ENCODE peak calls at places on chromosomes 1 and 21, in nine cellular contexts. R is stomach, M is HCT116, K is K562, I is sigmoid colon, Q is H1, O is GM12892, U is transverse colon, N is GM23338. C is an unnamed sample.

GRCh38 chr1:21156019-21156418 is 20.7 kb downstream of the EIF4G3 start:
- DNase-seq in R (no peak), M (no peak), K (no peak), I (no peak), Q (no peak), O (no peak), U (no peak), N (no peak), C (no peak)

GRCh38 chr1:66168919-66169725 is 364.8 kb upstream of the SGIP1 start:
- DNase-seq in R (no peak), M (peak; percentile 10), K (no peak), I (no peak), Q (no peak), O (no peak), U (no peak), N (peak; percentile 5), C (no peak)

GRCh38 chr1:84759756-84760155 is 69.5 kb upstream of the SSX2IP start:
- DNase-seq in R (no peak), M (no peak), K (no peak), I (no peak), Q (no peak), O (no peak), U (no peak), N (no peak), C (no peak)

GRCh38 chr1:214106375-214106774 is 118.6 kb downstream of the PROX1 start:
- DNase-seq in R (no peak), M (no peak), K (no peak), I (no peak), Q (no peak), O (no peak), U (no peak), N (no peak), C (no peak)

GRCh38 chr1:224430511-224431113 is 4.0 kb downstream of the WDR26 start:
- DNase-seq in R (no peak), M (no peak), K (peak; percentile 36), I (no peak), Q (no peak), O (peak; percentile 25), U (no peak), N (no peak), C (no peak)

GRCh38 chr1:21022279-21023040 is 154.2 kb downstream of the EIF4G3 start:
- DNase-seq in R (peak; percentile 56), M (peak; percentile 95), K (peak; percentile 64), I (peak; percentile 84), Q (no peak), O (peak; percentile 19), U (peak; percentile 63), N (no peak), C (no peak)

GRCh38 chr1:8439015-8439702 is 121.2 kb downstream of the SLC45A1 start:
- DNase-seq in R (peak; percentile 76), M (no peak), K (peak; percentile 76), I (peak; percentile 92), Q (peak; percentile 71), O (peak; percentile 42), U (peak; percentile 67), N (peak; percentile 88), C (peak; percentile 68)

GRCh38 chr1:88737338-88737927 is 53.4 kb downstream of the PKN2 start:
- DNase-seq in R (no peak), M (no peak), K (no peak), I (no peak), Q (no peak), O (no peak), U (no peak), N (peak; percentile 13), C (no peak)

GRCh38 chr1:79877086-79877485 is 870.6 kb upstream of the ADGRL4 start:
- DNase-seq in R (no peak), M (no peak), K (no peak), I (no peak), Q (no peak), O (no peak), U (no peak), N (no peak), C (no peak)

GRCh38 chr1:61184035-61184713 is 101.8 kb downstream of the NFIA start:
- DNase-seq in R (peak; percentile 96), M (no peak), K (peak; percentile 58), I (peak; percentile 98), Q (no peak), O (no peak), U (peak; percentile 88), N (no peak), C (peak; percentile 97)

GRCh38 chr1:40014812-40015594 is 25.5 kb upstream of the CAP1 start:
- DNase-seq in R (no peak), M (no peak), K (no peak), I (no peak), Q (no peak), O (no peak), U (no peak), N (no peak), C (no peak)

GRCh38 chr1:201020647-201021332 is 2.7 kb downstream of the KIF21B start:
- DNase-seq in R (no peak), M (no peak), K (peak; percentile 74), I (no peak), Q (peak; percentile 66), O (no peak), U (no peak), N (peak; percentile 84), C (no peak)

GRCh38 chr1:75174031-75174760 is 40.0 kb downstream of the LHX8 start:
- DNase-seq in R (no peak), M (no peak), K (no peak), I (no peak), Q (no peak), O (no peak), U (no peak), N (no peak), C (no peak)

GRCh38 chr1:150516050-150516591 is 569 bp downstream of the FALEC start:
- DNase-seq in R (no peak), M (no peak), K (no peak), I (no peak), Q (no peak), O (no peak), U (no peak), N (peak; percentile 58), C (no peak)

DNA sequence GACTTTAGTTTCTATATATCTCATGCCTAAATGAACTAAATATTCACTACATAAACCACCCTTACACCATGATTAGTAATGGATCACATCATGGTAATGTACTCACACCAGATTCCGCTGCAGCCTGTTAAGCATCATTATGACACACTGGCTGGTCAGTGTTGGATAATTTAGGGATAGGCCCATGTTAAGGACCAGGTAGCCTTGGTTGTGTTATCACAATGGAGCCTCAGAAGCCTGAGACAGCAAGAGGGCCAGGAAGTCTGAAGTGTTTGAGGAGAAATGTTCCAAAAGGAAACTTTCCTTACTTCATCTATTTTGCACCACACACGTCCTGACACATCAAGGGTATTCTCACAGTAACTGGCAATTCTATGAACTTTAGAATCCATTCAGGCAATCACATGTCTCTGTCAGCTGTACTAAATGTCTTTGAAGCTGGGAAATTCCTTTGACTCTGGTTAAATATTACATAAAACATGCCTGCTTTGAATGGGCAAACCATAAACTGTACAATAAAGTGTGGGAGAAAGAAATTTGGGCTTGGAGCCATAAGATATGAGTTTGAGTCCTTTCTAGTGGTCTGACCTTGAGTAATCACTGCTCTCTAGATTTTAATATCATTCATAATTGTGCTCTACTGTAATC is 105.3 kb upstream of the DPT start:
- DNase-seq in R (no peak), M (no peak), K (no peak), I (no peak), Q (no peak), O (no peak), U (no peak), N (no peak), C (no peak)
- TF ChIP-seq POLR2AphosphoS5 in R (no peak), M (no peak), K (no peak), I (no peak), Q (no peak), O (no peak), U (peak; percentile 32), N (no peak), C (no peak)

GRCh38 chr1:206565973-206566372 is 46.3 kb downstream of the EIF2D start:
- DNase-seq in R (no peak), M (no peak), K (no peak), I (no peak), Q (no peak), O (no peak), U (no peak), N (no peak), C (no peak)
- TF ChIP-seq POLR2AphosphoS5 in R (no peak), M (no peak), K (no peak), I (no peak), Q (no peak), O (no peak), U (no peak), N (no peak), C (no peak)

GRCh38 chr1:36366091-36366661 is 19.5 kb downstream of the STK40 start:
- DNase-seq in R (no peak), M (no peak), K (no peak), I (peak; percentile 74), Q (no peak), O (no peak), U (no peak), N (peak; percentile 76), C (no peak)
- TF ChIP-seq POLR2AphosphoS5 in R (no peak), M (no peak), K (no peak), I (no peak), Q (no peak), O (no peak), U (no peak), N (no peak), C (no peak)

GRCh38 chr21:32520885-32521735 is 64.2 kb downstream of the TCP10L start:
- DNase-seq in R (peak; percentile 54), M (no peak), K (no peak), I (peak; percentile 91), Q (no peak), O (no peak), U (peak; percentile 63), N (no peak), C (peak; percentile 90)

GRCh38 chr21:32525282-32525681 is 60.0 kb downstream of the TCP10L start:
- DNase-seq in R (no peak), M (no peak), K (no peak), I (peak; percentile 54), Q (no peak), O (no peak), U (no peak), N (peak; percentile 38), C (no peak)

GRCh38 chr21:32521736-32522360 is 63.5 kb downstream of the TCP10L start:
- DNase-seq in R (no peak), M (no peak), K (no peak), I (no peak), Q (no peak), O (no peak), U (no peak), N (no peak), C (no peak)

GRCh38 chr21:32523463-32523862 is 61.9 kb downstream of the TCP10L start:
- DNase-seq in R (no peak), M (no peak), K (no peak), I (peak; percentile 41), Q (no peak), O (no peak), U (no peak), N (no peak), C (no peak)

DNA sequence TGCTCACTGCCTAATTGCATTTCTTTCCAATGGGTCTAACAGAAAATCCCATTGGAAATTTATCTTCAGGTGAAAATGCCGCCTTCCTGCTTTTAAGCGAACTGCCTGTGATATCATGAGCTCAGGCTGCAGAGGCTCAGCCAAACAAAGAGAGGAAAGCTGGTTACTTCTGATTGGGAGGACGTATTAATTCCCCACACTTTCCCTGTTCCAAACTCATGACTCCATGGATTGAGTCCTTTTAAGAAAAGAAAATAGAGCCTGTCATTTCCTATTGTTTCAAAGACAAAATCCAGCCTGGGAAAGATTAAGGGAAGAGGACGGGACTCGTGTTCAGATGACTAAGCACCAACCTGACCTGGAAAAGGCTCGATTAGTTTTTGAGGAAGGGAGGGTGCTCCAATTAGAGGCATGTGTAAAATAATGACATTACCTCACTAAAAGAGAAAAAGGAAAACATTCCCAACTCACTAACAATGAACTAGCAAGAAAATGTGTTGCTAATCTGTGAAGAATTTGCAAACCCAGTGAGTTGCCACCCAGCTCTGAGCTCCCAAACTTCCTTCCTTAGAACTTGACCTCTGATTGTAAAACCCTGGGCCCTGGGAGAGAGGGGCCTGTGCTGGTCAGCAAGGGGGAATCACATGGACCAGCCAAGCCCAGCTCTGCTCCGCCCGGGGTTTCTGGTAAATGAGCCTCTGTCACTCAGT is 61.2 kb downstream of the TCP10L start:
- DNase-seq in R (no peak), M (no peak), K (no peak), I (peak; percentile 63), Q (no peak), O (no peak), U (no peak), N (no peak), C (no peak)
- TF ChIP-seq POLR2AphosphoS5 in R (no peak), M (no peak), K (no peak), I (no peak), Q (no peak), O (no peak), U (no peak), N (no peak), C (peak; percentile 24)